ENCODE peak calls at places on chromosomes 2 and 18, in eight cellular contexts. One of them, this sample, is unnamed.

GRCh38 chr2:94871226-94872087 is at the start of gene TEKT4:
- DNase-seq in NCI-H2081: no peak
- DNase-seq in T-helper 9 cell: no peak
- DNase-seq in HTR-8/SVneo: no peak
- DNase-seq in endothelial cell: peak
- DNase-seq in LoVo: no peak
- DNase-seq in IMR-90: no peak
- DNase-seq in stimulated activated CD8-positive, alpha-beta memory T cell treated with anti-CD3 and anti-CD28 coated beads, Interleukin-15, amount 100 ng/mL, for 1 hour: no peak
- DNase-seq in this sample: no peak

GRCh38 chr2:68435605-68436004 is 31.5 kb downstream of the FBXO48 start:
- DNase-seq in NCI-H2081: no peak
- DNase-seq in T-helper 9 cell: no peak
- DNase-seq in HTR-8/SVneo: no peak
- DNase-seq in endothelial cell: no peak
- DNase-seq in LoVo: no peak
- DNase-seq in IMR-90: peak
- DNase-seq in stimulated activated CD8-positive, alpha-beta memory T cell treated with anti-CD3 and anti-CD28 coated beads, Interleukin-15, amount 100 ng/mL, for 1 hour: no peak
- DNase-seq in this sample: no peak

GRCh38 chr18:28884304-28884703 is 707.4 kb upstream of the CDH2 start:
- DNase-seq in NCI-H2081: no peak
- DNase-seq in T-helper 9 cell: no peak
- DNase-seq in HTR-8/SVneo: no peak
- DNase-seq in endothelial cell: no peak
- DNase-seq in LoVo: no peak
- DNase-seq in IMR-90: peak
- DNase-seq in stimulated activated CD8-positive, alpha-beta memory T cell treated with anti-CD3 and anti-CD28 coated beads, Interleukin-15, amount 100 ng/mL, for 1 hour: no peak
- DNase-seq in this sample: no peak

GRCh38 chr2:20167356-20167755 is 57.6 kb downstream of the SDC1 start:
- DNase-seq in NCI-H2081: no peak
- DNase-seq in T-helper 9 cell: no peak
- DNase-seq in HTR-8/SVneo: peak
- DNase-seq in endothelial cell: no peak
- DNase-seq in LoVo: no peak
- DNase-seq in IMR-90: no peak
- DNase-seq in stimulated activated CD8-positive, alpha-beta memory T cell treated with anti-CD3 and anti-CD28 coated beads, Interleukin-15, amount 100 ng/mL, for 1 hour: no peak
- DNase-seq in this sample: no peak

GRCh38 chr2:6342273-6342920 is 523.3 kb downstream of the CMPK2 start:
- DNase-seq in NCI-H2081: no peak
- DNase-seq in T-helper 9 cell: no peak
- DNase-seq in HTR-8/SVneo: no peak
- DNase-seq in endothelial cell: no peak
- DNase-seq in LoVo: no peak
- DNase-seq in IMR-90: no peak
- DNase-seq in stimulated activated CD8-positive, alpha-beta memory T cell treated with anti-CD3 and anti-CD28 coated beads, Interleukin-15, amount 100 ng/mL, for 1 hour: no peak
- DNase-seq in this sample: no peak

GRCh38 chr2:240999001-240999791 is 778 bp downstream of the SNED1 start:
- DNase-seq in NCI-H2081: no peak
- DNase-seq in T-helper 9 cell: no peak
- DNase-seq in HTR-8/SVneo: no peak
- DNase-seq in endothelial cell: peak
- DNase-seq in LoVo: no peak
- DNase-seq in IMR-90: no peak
- DNase-seq in stimulated activated CD8-positive, alpha-beta memory T cell treated with anti-CD3 and anti-CD28 coated beads, Interleukin-15, amount 100 ng/mL, for 1 hour: no peak
- DNase-seq in this sample: no peak

GRCh38 chr2:16031848-16032159 is 91.5 kb downstream of the MYCN start:
- DNase-seq in NCI-H2081: peak
- DNase-seq in T-helper 9 cell: no peak
- DNase-seq in HTR-8/SVneo: no peak
- DNase-seq in endothelial cell: no peak
- DNase-seq in LoVo: peak
- DNase-seq in IMR-90: no peak
- DNase-seq in stimulated activated CD8-positive, alpha-beta memory T cell treated with anti-CD3 and anti-CD28 coated beads, Interleukin-15, amount 100 ng/mL, for 1 hour: no peak
- DNase-seq in this sample: no peak

GRCh38 chr18:46340716-46341115 is 236.5 kb downstream of the HAUS1 start:
- DNase-seq in NCI-H2081: no peak
- DNase-seq in T-helper 9 cell: no peak
- DNase-seq in HTR-8/SVneo: no peak
- DNase-seq in endothelial cell: no peak
- DNase-seq in LoVo: no peak
- DNase-seq in IMR-90: no peak
- DNase-seq in stimulated activated CD8-positive, alpha-beta memory T cell treated with anti-CD3 and anti-CD28 coated beads, Interleukin-15, amount 100 ng/mL, for 1 hour: no peak
- DNase-seq in this sample: no peak

GRCh38 chr2:163343316-163343715 is 392.5 kb downstream of the FIGN start:
- DNase-seq in NCI-H2081: no peak
- DNase-seq in T-helper 9 cell: no peak
- DNase-seq in HTR-8/SVneo: no peak
- DNase-seq in endothelial cell: no peak
- DNase-seq in LoVo: no peak
- DNase-seq in IMR-90: peak
- DNase-seq in stimulated activated CD8-positive, alpha-beta memory T cell treated with anti-CD3 and anti-CD28 coated beads, Interleukin-15, amount 100 ng/mL, for 1 hour: no peak
- DNase-seq in this sample: no peak

GRCh38 chr2:201972621-201973255 is 60.9 kb upstream of the FZD7 start:
- DNase-seq in NCI-H2081: no peak
- DNase-seq in T-helper 9 cell: no peak
- DNase-seq in HTR-8/SVneo: no peak
- DNase-seq in endothelial cell: no peak
- DNase-seq in LoVo: no peak
- DNase-seq in IMR-90: no peak
- DNase-seq in stimulated activated CD8-positive, alpha-beta memory T cell treated with anti-CD3 and anti-CD28 coated beads, Interleukin-15, amount 100 ng/mL, for 1 hour: no peak
- DNase-seq in this sample: no peak

GRCh38 chr2:176931588-176932563 is 280.7 kb upstream of the HNRNPA3 start:
- DNase-seq in NCI-H2081: no peak
- DNase-seq in T-helper 9 cell: no peak
- DNase-seq in HTR-8/SVneo: no peak
- DNase-seq in endothelial cell: no peak
- DNase-seq in LoVo: peak
- DNase-seq in IMR-90: no peak
- DNase-seq in stimulated activated CD8-positive, alpha-beta memory T cell treated with anti-CD3 and anti-CD28 coated beads, Interleukin-15, amount 100 ng/mL, for 1 hour: no peak
- DNase-seq in this sample: no peak

GRCh38 chr18:42274488-42275137 is 319.6 kb downstream of the PIK3C3 start:
- DNase-seq in NCI-H2081: no peak
- DNase-seq in T-helper 9 cell: no peak
- DNase-seq in HTR-8/SVneo: no peak
- DNase-seq in endothelial cell: peak
- DNase-seq in LoVo: peak
- DNase-seq in IMR-90: peak
- DNase-seq in stimulated activated CD8-positive, alpha-beta memory T cell treated with anti-CD3 and anti-CD28 coated beads, Interleukin-15, amount 100 ng/mL, for 1 hour: no peak
- DNase-seq in this sample: no peak

GRCh38 chr2:289362-290089 is 1.6 kb upstream of the ALKAL2 start:
- DNase-seq in NCI-H2081: peak
- DNase-seq in T-helper 9 cell: no peak
- DNase-seq in HTR-8/SVneo: no peak
- DNase-seq in endothelial cell: peak
- DNase-seq in LoVo: peak
- DNase-seq in IMR-90: peak
- DNase-seq in stimulated activated CD8-positive, alpha-beta memory T cell treated with anti-CD3 and anti-CD28 coated beads, Interleukin-15, amount 100 ng/mL, for 1 hour: no peak
- DNase-seq in this sample: peak

GRCh38 chr2:182280128-182280527 is 146.7 kb downstream of the PDE1A start:
- DNase-seq in NCI-H2081: no peak
- DNase-seq in T-helper 9 cell: no peak
- DNase-seq in HTR-8/SVneo: peak
- DNase-seq in endothelial cell: no peak
- DNase-seq in LoVo: no peak
- DNase-seq in IMR-90: peak
- DNase-seq in stimulated activated CD8-positive, alpha-beta memory T cell treated with anti-CD3 and anti-CD28 coated beads, Interleukin-15, amount 100 ng/mL, for 1 hour: no peak
- DNase-seq in this sample: no peak

GRCh38 chr2:235937092-235937491 is 231.1 kb downstream of the GBX2 start:
- DNase-seq in NCI-H2081: no peak
- DNase-seq in T-helper 9 cell: no peak
- DNase-seq in HTR-8/SVneo: no peak
- DNase-seq in endothelial cell: no peak
- DNase-seq in LoVo: no peak
- DNase-seq in IMR-90: no peak
- DNase-seq in stimulated activated CD8-positive, alpha-beta memory T cell treated with anti-CD3 and anti-CD28 coated beads, Interleukin-15, amount 100 ng/mL, for 1 hour: no peak
- DNase-seq in this sample: no peak

GRCh38 chr18:80040515-80040914 is 6.3 kb downstream of the RBFA start:
- DNase-seq in NCI-H2081: no peak
- DNase-seq in T-helper 9 cell: no peak
- DNase-seq in HTR-8/SVneo: no peak
- DNase-seq in endothelial cell: no peak
- DNase-seq in LoVo: no peak
- DNase-seq in IMR-90: no peak
- DNase-seq in stimulated activated CD8-positive, alpha-beta memory T cell treated with anti-CD3 and anti-CD28 coated beads, Interleukin-15, amount 100 ng/mL, for 1 hour: no peak
- DNase-seq in this sample: no peak

GRCh38 chr2:224401641-224402342 is at the start of gene FAM124B:
- DNase-seq in NCI-H2081: no peak
- DNase-seq in T-helper 9 cell: peak
- DNase-seq in HTR-8/SVneo: no peak
- DNase-seq in endothelial cell: peak
- DNase-seq in LoVo: no peak
- DNase-seq in IMR-90: peak
- DNase-seq in stimulated activated CD8-positive, alpha-beta memory T cell treated with anti-CD3 and anti-CD28 coated beads, Interleukin-15, amount 100 ng/mL, for 1 hour: no peak
- DNase-seq in this sample: peak

This sample was measured in adrenal gland.